ENCODE peak calls at places on chromosomes 1 and 21, in eight cellular contexts. R is activated CD8-positive, alpha-beta memory T cell treated with anti-CD3 and anti-CD28 coated beads, Interleukin-2, amount 50 U/mL, for 48 hours; F is EL; B is activated CD8-positive, alpha-beta T cell treated with anti-CD3 and anti-CD28 coated beads, Interleukin-2, amount 10 ng/mL, durations not matched to agents 7 days and 5 days; Z is neural crest cell; Q is GM12892; X is pancreas; N is EH. D is an unnamed sample.
A peak's percentile ranks its signal among the peaks of the same experiment; 100 is the strongest.

GRCh38 chr1:218971166-218971565 is 202.5 kb upstream of the LYPLAL1 start:
- DNase-seq in R (no peak), F (no peak), B (no peak), Z (no peak), Q (no peak), X (no peak), N (peak; percentile 3), D (no peak)

GRCh38 chr21:39660191-39660590 is 47.5 kb downstream of the B3GALT5 start:
- DNase-seq in R (no peak), F (peak; percentile 37), B (no peak), Z (no peak), Q (no peak), X (peak; percentile 52), N (peak; percentile 60), D (no peak)

GRCh38 chr21:39385299-39386145 is 36.6 kb upstream of the HMGN1 start:
- DNase-seq in R (peak; percentile 83), F (peak; percentile 82), B (peak; percentile 74), Z (no peak), Q (peak; percentile 59), X (peak; percentile 95), N (peak; percentile 80), D (peak; percentile 83)

GRCh38 chr1:6136516-6137220 is 43.5 kb downstream of the CHD5 start:
- DNase-seq in R (no peak), F (no peak), B (no peak), Z (no peak), Q (no peak), X (no peak), N (no peak), D (no peak)

GRCh38 chr1:14921057-14921456 is 232.5 kb upstream of the TMEM51 start:
- DNase-seq in R (no peak), F (no peak), B (no peak), Z (no peak), Q (no peak), X (no peak), N (no peak), D (no peak)

GRCh38 chr1:209756608-209757445 is 974 bp downstream of the TRAF3IP3 start:
- DNase-seq in R (peak; percentile 70), F (no peak), B (peak; percentile 57), Z (no peak), Q (no peak), X (no peak), N (no peak), D (peak; percentile 18)

GRCh38 chr1:212401838-212402582 is 12.7 kb downstream of the PACC1 start:
- DNase-seq in R (peak; percentile 2), F (peak; percentile 71), B (no peak), Z (no peak), Q (no peak), X (no peak), N (peak; percentile 72), D (peak; percentile 34)

GRCh38 chr1:22804969-22805671 is 94.5 kb downstream of the EPHB2 start:
- DNase-seq in R (no peak), F (no peak), B (no peak), Z (no peak), Q (no peak), X (no peak), N (no peak), D (no peak)

GRCh38 chr1:16248603-16249534 is 11.9 kb upstream of the CPLANE2 start:
- DNase-seq in R (peak; percentile 40), F (peak; percentile 77), B (no peak), Z (no peak), Q (peak; percentile 52), X (peak; percentile 87), N (peak; percentile 84), D (peak; percentile 96)

GRCh38 chr1:245258271-245258920 is 103.6 kb downstream of the KIF26B start:
- DNase-seq in R (no peak), F (no peak), B (no peak), Z (no peak), Q (no peak), X (peak; percentile 68), N (no peak), D (no peak)

GRCh38 chr1:91700332-91700731 is 185.6 kb downstream of the TGFBR3 start:
- DNase-seq in R (no peak), F (peak; percentile 74), B (no peak), Z (no peak), Q (no peak), X (no peak), N (peak; percentile 81), D (no peak)

GRCh38 chr1:18962855-18963737 is 6.6 kb upstream of the IFFO2 start:
- DNase-seq in R (peak; percentile 38), F (no peak), B (no peak), Z (no peak), Q (no peak), X (peak; percentile 31), N (no peak), D (no peak)

GRCh38 chr1:229855999-229856650 is 210.9 kb upstream of the GALNT2 start:
- DNase-seq in R (no peak), F (peak; percentile 22), B (peak; percentile 32), Z (no peak), Q (peak; percentile 65), X (peak; percentile 68), N (peak; percentile 14), D (no peak)

GRCh38 chr1:230067441-230067870 is 418 bp downstream of the GALNT2 start:
- DNase-seq in R (peak; percentile 68), F (peak; percentile 46), B (peak; percentile 35), Z (peak; percentile 28), Q (peak; percentile 44), X (peak; percentile 40), N (peak; percentile 59), D (peak; percentile 48)

GRCh38 chr1:232123775-232124659 is 497.4 kb downstream of the DISC1 start:
- DNase-seq in R (no peak), F (peak; percentile 53), B (no peak), Z (no peak), Q (no peak), X (no peak), N (peak; percentile 41), D (peak; percentile 33)

GRCh38 chr1:24195874-24196273 is 8.8 kb upstream of the IFNLR1 start:
- DNase-seq in R (no peak), F (no peak), B (no peak), Z (no peak), Q (no peak), X (no peak), N (no peak), D (no peak)

GRCh38 chr1:54975709-54976108 is 4.7 kb upstream of the TMEM61 start:
- DNase-seq in R (no peak), F (no peak), B (no peak), Z (no peak), Q (no peak), X (no peak), N (no peak), D (no peak)

D was measured in dermis blood vessel endothelial cell.